ENCODE peak calls at places on chromosome 7, in five cellular contexts. X is CD8-positive, alpha-beta T cell; H is body of pancreas; Y is tibial artery; Z is heart left ventricle. F is an unnamed sample.
A peak's percentile ranks its signal among the peaks of the same experiment; 100 is the strongest.

GRCh38 chr7:55046582-55047347 is 27.9 kb downstream of the EGFR start:
- DNase-seq in X (no peak), H (no peak), Y (no peak), Z (no peak), F (no peak)

GRCh38 chr7:36986429-36987362 is 262.4 kb upstream of the AOAH start:
- DNase-seq in X (peak; percentile 72), H (peak; percentile 77), Y (peak; percentile 76), Z (peak; percentile 75), F (peak; percentile 8)

GRCh38 chr7:1981201-1981877 is 251.4 kb downstream of the MAD1L1 start:
- DNase-seq in X (no peak), H (no peak), Y (no peak), Z (peak; percentile 39), F (no peak)

GRCh38 chr7:52147240-52147639 is 830.6 kb upstream of the COBL start:
- DNase-seq in X (no peak), H (peak; percentile 13), Y (no peak), Z (no peak), F (no peak)

GRCh38 chr7:1735806-1736468 is 65.9 kb downstream of the ELFN1 start:
- DNase-seq in X (no peak), H (no peak), Y (no peak), Z (no peak), F (no peak)

GRCh38 chr7:128171342-128171918 is 69.6 kb upstream of the LEP start:
- DNase-seq in X (peak; percentile 19), H (no peak), Y (peak; percentile 56), Z (no peak), F (no peak)

GRCh38 chr7:108824840-108825540 is 255.3 kb downstream of the DNAJB9 start:
- DNase-seq in X (no peak), H (no peak), Y (no peak), Z (peak; percentile 64), F (no peak)

GRCh38 chr7:50212666-50213621 is 91.6 kb upstream of the IKZF1 start:
- DNase-seq in X (no peak), H (no peak), Y (no peak), Z (no peak), F (no peak)

GRCh38 chr7:35802649-35803048 is 1.8 kb downstream of the SEPTIN7 start:
- DNase-seq in X (no peak), H (no peak), Y (no peak), Z (no peak), F (no peak)

GRCh38 chr7:115034515-115034914 is 112.6 kb downstream of the MDFIC start:
- DNase-seq in X (no peak), H (no peak), Y (no peak), Z (no peak), F (no peak)

GRCh38 chr7:17054206-17054605 is 172.4 kb upstream of the AGR3 start:
- DNase-seq in X (no peak), H (no peak), Y (no peak), Z (no peak), F (no peak)

GRCh38 chr7:155338632-155339320 is 41.1 kb downstream of the INSIG1 start:
- DNase-seq in X (peak; percentile 57), H (peak; percentile 12), Y (no peak), Z (no peak), F (no peak)

GRCh38 chr7:77413861-77414424 is 2.2 kb downstream of the GSAP start:
- DNase-seq in X (no peak), H (no peak), Y (no peak), Z (no peak), F (no peak)

GRCh38 chr7:22920664-22921063 is 93.3 kb downstream of the HYCC1 start:
- DNase-seq in X (no peak), H (no peak), Y (no peak), Z (no peak), F (no peak)

GRCh38 chr7:71424166-71424803 is 292.3 kb downstream of the GALNT17 start:
- DNase-seq in X (no peak), H (no peak), Y (no peak), Z (no peak), F (no peak)

GRCh38 chr7:30466266-30466665 is 12.3 kb downstream of the NOD1 start:
- DNase-seq in X (no peak), H (no peak), Y (no peak), Z (no peak), F (no peak)

GRCh38 chr7:30463400-30464145 is 15.0 kb downstream of the NOD1 start:
- DNase-seq in X (no peak), H (no peak), Y (no peak), Z (no peak), F (no peak)

GRCh38 chr7:30465342-30466170 is 13.0 kb downstream of the NOD1 start:
- DNase-seq in X (no peak), H (no peak), Y (no peak), Z (no peak), F (no peak)

GRCh38 chr7:30467275-30467674 is 11.3 kb downstream of the NOD1 start:
- DNase-seq in X (no peak), H (no peak), Y (no peak), Z (no peak), F (no peak)

DNA sequence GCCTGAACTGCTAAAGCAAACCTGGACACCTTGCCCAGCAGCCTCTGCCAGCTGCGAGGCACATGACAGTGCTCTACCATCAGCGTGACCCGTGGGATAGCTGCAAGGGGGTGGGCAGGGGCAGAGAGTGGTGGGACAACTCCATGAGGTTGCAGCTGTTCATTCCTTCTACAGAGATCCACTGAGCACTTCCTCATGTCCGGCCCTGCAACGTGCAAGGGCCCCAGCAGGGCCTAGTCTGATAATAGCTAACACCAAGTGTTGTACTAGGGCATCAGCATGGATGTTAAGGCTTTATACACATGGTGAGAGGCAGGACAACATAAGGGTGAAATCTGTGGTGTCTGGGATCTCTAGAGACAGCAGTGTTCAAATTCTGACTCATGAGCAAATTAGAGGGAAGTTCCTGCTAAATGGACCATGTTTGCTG is 14.3 kb downstream of the NOD1 start:
- DNase-seq in X (no peak), H (no peak), Y (no peak), Z (peak; percentile 54), F (no peak)
- H3K27ac ChIP-seq in X (no peak overlapping the region), H (no peak overlapping the region), Y (no peak overlapping the region), Z (no peak overlapping the region), F (no peak overlapping the region)

DNA sequence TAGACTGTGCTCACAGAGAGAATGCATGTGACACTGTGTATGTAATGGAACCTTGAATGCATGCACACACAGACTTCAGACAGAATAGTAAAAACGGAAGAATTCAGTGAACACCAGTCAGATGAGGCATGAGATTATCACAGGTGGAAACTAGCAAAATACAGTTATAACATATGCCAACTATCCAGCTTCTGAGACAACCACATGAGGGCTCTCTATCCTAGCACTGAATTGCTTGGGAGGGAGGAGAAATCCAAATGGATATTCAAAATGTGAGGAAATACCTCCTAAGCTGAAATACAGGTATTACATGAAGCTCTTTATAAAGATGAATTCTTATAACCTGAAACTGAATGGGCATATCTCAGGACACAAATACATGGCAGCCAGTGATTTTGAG is 30.6 kb downstream of the GARS1 start:
- DNase-seq in X (no peak), H (no peak), Y (no peak), Z (no peak), F (no peak)
- TF ChIP-seq CTCF in X (no peak), H (no peak), Y (no peak), Z (peak; percentile 22), F (no peak)

GRCh38 chr7:227940-228339 is 35.6 kb downstream of the FAM20C start:
- DNase-seq in X (no peak), H (no peak), Y (no peak), Z (no peak), F (no peak)

GRCh38 chr7:226281-226882 is 34.0 kb downstream of the FAM20C start:
- DNase-seq in X (no peak), H (no peak), Y (no peak), Z (no peak), F (no peak)

GRCh38 chr7:230274-230673 is 37.9 kb downstream of the FAM20C start:
- DNase-seq in X (no peak), H (no peak), Y (no peak), Z (no peak), F (no peak)

GRCh38 chr7:229184-229964 is 37.0 kb downstream of the FAM20C start:
- DNase-seq in X (no peak), H (no peak), Y (peak; percentile 94), Z (no peak), F (peak; percentile 94)

GRCh38 chr7:228610-229009 is 36.2 kb downstream of the FAM20C start:
- DNase-seq in X (no peak), H (no peak), Y (no peak), Z (no peak), F (no peak)
- H3K4me3 ChIP-seq in X (no peak overlapping the region), H (no peak overlapping the region), Y (no peak overlapping the region), Z (no peak overlapping the region), F (no peak overlapping the region)

GRCh38 chr7:28350610-28351009 is 61.7 kb upstream of the CREB5 start:
- DNase-seq in X (no peak), H (no peak), Y (no peak), Z (no peak), F (no peak)
- H3K27ac ChIP-seq in X (no peak overlapping the region), H (no peak overlapping the region), Y (no peak overlapping the region), Z (no peak overlapping the region), F (no peak overlapping the region)

GRCh38 chr7:158588878-158589442 is 1.3 kb upstream of the PTPRN2 start:
- DNase-seq in X (no peak), H (no peak), Y (no peak), Z (no peak), F (no peak)

GRCh38 chr7:158588085-158588877 is 658 bp upstream of the PTPRN2 start:
- DNase-seq in X (no peak), H (no peak), Y (no peak), Z (no peak), F (no peak)

GRCh38 chr7:158586499-158587191 is 978 bp downstream of the PTPRN2 start:
- DNase-seq in X (no peak), H (peak; percentile 46), Y (no peak), Z (no peak), F (no peak)

GRCh38 chr7:158585721-158586498 is 1.7 kb downstream of the PTPRN2 start:
- DNase-seq in X (no peak), H (peak; percentile 49), Y (no peak), Z (no peak), F (no peak)

GRCh38 chr7:158587425-158588084 is at the start of gene PTPRN2:
- DNase-seq in X (peak; percentile 63), H (peak; percentile 82), Y (no peak), Z (peak; percentile 79), F (peak; percentile 4)
- TF ChIP-seq CTCF in X (no peak), H (no peak), Y (no peak), Z (no peak), F (no peak)

GRCh38 chr7:47671358-47671757 is 89.4 kb upstream of the TNS3 start:
- DNase-seq in X (no peak), H (no peak), Y (no peak), Z (no peak), F (no peak)
- H3K4me3 ChIP-seq in X (no peak overlapping the region), H (no peak overlapping the region), Y (no peak overlapping the region), Z (no peak overlapping the region), F (no peak overlapping the region)

GRCh38 chr7:92769361-92769633 is 67.1 kb downstream of the CDK6 start:
- DNase-seq in X (no peak), H (no peak), Y (no peak), Z (no peak), F (no peak)
- H3K27ac ChIP-seq in X (no peak overlapping the region), H (no peak overlapping the region), Y (no peak overlapping the region), Z (no peak overlapping the region), F (no peak overlapping the region)

DNA sequence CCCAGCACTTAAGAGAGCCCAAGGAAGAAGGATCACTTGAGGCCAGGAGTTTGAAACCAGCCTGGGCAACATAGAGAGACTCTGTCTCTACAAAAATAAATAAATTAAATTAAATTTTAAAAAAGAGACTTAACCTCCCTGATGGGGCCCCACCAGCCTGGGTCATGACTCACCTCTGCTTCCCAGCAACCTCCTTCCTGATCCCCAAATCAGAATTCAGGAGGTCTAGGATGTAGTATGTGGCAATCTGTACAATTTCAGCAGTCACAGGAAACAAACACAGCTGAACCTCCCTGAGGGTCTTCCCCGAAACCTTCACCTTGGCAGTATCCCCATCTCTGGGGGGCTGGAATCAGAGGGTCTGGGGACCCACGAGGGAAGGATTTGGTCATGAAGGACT is 9.7 kb upstream of the PPP1R35 start:
- DNase-seq in X (no peak), H (no peak), Y (no peak), Z (no peak), F (no peak)
- TF ChIP-seq CTCF in X (no peak), H (no peak), Y (no peak), Z (no peak), F (no peak)